ENCODE peak calls at places on chromosomes 13 and 19, in six cellular contexts. X is fibroblast of the conjunctiva, O is neural crest cell, K is neuronal stem cell, C is NCI-H1092 treated with DMSO at 0.1 percent for 48 hours, M is NCI-H1694. Y is an unnamed sample.

GRCh38 chr19:1017115-1017905 is 3.6 kb downstream of the TMEM259 start:
- DNase-seq in X (no peak), O (no peak), K (no peak), C (no peak), M (no peak), Y (no peak)

GRCh38 chr13:48954086-48954485 is 21.6 kb upstream of the FNDC3A start:
- DNase-seq in X (no peak), O (no peak), K (no peak), C (no peak), M (no peak), Y (peak; percentile 5)

GRCh38 chr19:46537136-46538097 is 41.8 kb upstream of the PNMA8B start:
- DNase-seq in X (no peak), O (peak; percentile 74), K (no peak), C (peak; percentile 6), M (peak; percentile 35), Y (peak; percentile 24)

GRCh38 chr19:51263808-51264207 is 12.9 kb downstream of the SIGLECL1 start:
- DNase-seq in X (no peak), O (no peak), K (no peak), C (no peak), M (no peak), Y (no peak)

GRCh38 chr19:6402834-6403608 is 10.1 kb upstream of the GTF2F1 start:
- DNase-seq in X (peak; percentile 27), O (peak; percentile 53), K (no peak), C (peak; percentile 40), M (no peak), Y (peak; percentile 81)

GRCh38 chr13:84431646-84432045 is 549.4 kb upstream of the SLITRK1 start:
- DNase-seq in X (no peak), O (no peak), K (no peak), C (no peak), M (no peak), Y (no peak)

GRCh38 chr13:45258339-45258685 is 57.5 kb upstream of the KCTD4 start:
- DNase-seq in X (peak; percentile 36), O (no peak), K (no peak), C (no peak), M (no peak), Y (no peak)

GRCh38 chr13:64471916-64472315 is 2758.2 kb downstream of the PCDH9 start:
- DNase-seq in X (peak; percentile 61), O (no peak), K (no peak), C (peak; percentile 74), M (peak; percentile 15), Y (peak; percentile 62)

GRCh38 chr19:56839665-56840451 is 668 bp downstream of the PEG3 start:
- DNase-seq in X (peak; percentile 94), O (no peak), K (peak; percentile 92), C (no peak), M (no peak), Y (peak; percentile 28)

GRCh38 chr13:75587679-75588078 is 38.1 kb downstream of the UCHL3 start:
- DNase-seq in X (no peak), O (no peak), K (no peak), C (no peak), M (no peak), Y (no peak)

GRCh38 chr19:39407644-39408391 is 1.2 kb downstream of the ZFP36 start:
- DNase-seq in X (no peak), O (no peak), K (no peak), C (no peak), M (no peak), Y (peak; percentile 26)

GRCh38 chr19:47697863-47698609 is 15.2 kb upstream of the EHD2 start:
- DNase-seq in X (peak; percentile 81), O (peak; percentile 68), K (peak; percentile 80), C (peak; percentile 16), M (peak; percentile 81), Y (peak; percentile 44)

GRCh38 chr19:41939861-41940442 is 11.7 kb upstream of the ERFL start:
- DNase-seq in X (no peak), O (peak; percentile 49), K (no peak), C (no peak), M (no peak), Y (no peak)

GRCh38 chr19:57056972-57057371 is 62.8 kb upstream of the USP29 start:
- DNase-seq in X (peak; percentile 28), O (no peak), K (no peak), C (no peak), M (no peak), Y (no peak)

GRCh38 chr19:47740866-47741519 is 4.4 kb upstream of the NOP53 start:
- DNase-seq in X (no peak), O (no peak), K (no peak), C (no peak), M (no peak), Y (no peak)

GRCh38 chr13:112074139-112074710 is 7.3 kb downstream of the SOX1 start:
- DNase-seq in X (no peak), O (no peak), K (no peak), C (peak; percentile 50), M (no peak), Y (no peak)

GRCh38 chr19:58364127-58364526 is 1.6 kb upstream of the ZNF497 start:
- DNase-seq in X (no peak), O (no peak), K (no peak), C (no peak), M (no peak), Y (no peak)

GRCh38 chr19:4713384-4713951 is 10.2 kb downstream of the DPP9 start:
- DNase-seq in X (peak; percentile 89), O (no peak), K (no peak), C (no peak), M (no peak), Y (peak; percentile 98)

GRCh38 chr19:38369584-38369983 is 4.8 kb upstream of the PSMD8 start:
- DNase-seq in X (no peak), O (no peak), K (no peak), C (no peak), M (no peak), Y (no peak)

GRCh38 chr13:48334534-48335127 is 31.1 kb downstream of the RB1 start:
- DNase-seq in X (peak; percentile 31), O (no peak), K (no peak), C (no peak), M (no peak), Y (peak; percentile 48)

GRCh38 chr13:91668844-91669495 is 270.5 kb downstream of the GPC5 start:
- DNase-seq in X (no peak), O (no peak), K (no peak), C (no peak), M (no peak), Y (no peak)

GRCh38 chr19:49490287-49491029 is 3.0 kb downstream of the RPL13A start:
- DNase-seq in X (no peak), O (no peak), K (no peak), C (no peak), M (no peak), Y (no peak)

GRCh38 chr19:829129-829758 is 1.6 kb downstream of the AZU1 start:
- DNase-seq in X (no peak), O (no peak), K (no peak), C (no peak), M (no peak), Y (no peak)

GRCh38 chr13:106528711-106529414 is 6.6 kb downstream of the EFNB2 start:
- DNase-seq in X (no peak), O (no peak), K (peak; percentile 48), C (no peak), M (no peak), Y (no peak)

GRCh38 chr13:46012404-46012803 is 40.1 kb downstream of the ZC3H13 start:
- DNase-seq in X (no peak), O (no peak), K (no peak), C (no peak), M (no peak), Y (no peak)

GRCh38 chr19:32819415-32820400 is 49.9 kb downstream of the SLC7A9 start:
- DNase-seq in X (no peak), O (no peak), K (no peak), C (no peak), M (no peak), Y (no peak)

GRCh38 chr13:93080587-93080986 is 146.0 kb upstream of the GPC6 start:
- DNase-seq in X (no peak), O (no peak), K (no peak), C (peak; percentile 9), M (no peak), Y (no peak)

GRCh38 chr19:3606690-3607289 is at the start of gene TBXA2R:
- DNase-seq in X (no peak), O (no peak), K (no peak), C (no peak), M (no peak), Y (peak; percentile 63)

GRCh38 chr13:51451467-51452390 is 1.1 kb downstream of the INTS6 start:
- DNase-seq in X (peak; percentile 47), O (peak; percentile 67), K (peak; percentile 70), C (peak; percentile 52), M (peak; percentile 9), Y (peak; percentile 80)

GRCh38 chr13:40452741-40453665 is 213.4 kb downstream of the FOXO1 start:
- DNase-seq in X (no peak), O (no peak), K (no peak), C (no peak), M (no peak), Y (no peak)

GRCh38 chr19:33339016-33339749 is 34.3 kb upstream of the CEBPG start:
- DNase-seq in X (no peak), O (no peak), K (no peak), C (no peak), M (no peak), Y (no peak)

GRCh38 chr13:32135655-32136054 is 104.1 kb downstream of the FRY start:
- DNase-seq in X (no peak), O (no peak), K (no peak), C (no peak), M (no peak), Y (no peak)

GRCh38 chr19:48244289-48244688 is 11.4 kb downstream of the CARD8 start:
- DNase-seq in X (no peak), O (no peak), K (no peak), C (no peak), M (no peak), Y (no peak)

GRCh38 chr19:6264077-6264445 is 15.7 kb downstream of the MLLT1 start:
- DNase-seq in X (no peak), O (no peak), K (no peak), C (no peak), M (no peak), Y (no peak)

Y was measured in dermis microvascular lymphatic vessel endothelial cell.